ENCODE peak calls at places on chromosomes 3 and 15, in six cellular contexts. B is stimulated activated CD4-positive, alpha-beta T cell treated with anti-CD3 and anti-CD28 coated beads, Interleukin-12 subunit alpha, Interleukin-12 subunit beta, amount 100 ng/mL, for 48 hours; J is amniotic stem cell; R is midbrain; Z is activated naive CD8-positive, alpha-beta T cell treated with anti-CD3 and anti-CD28 coated beads, Interleukin-2, amount 50 U/mL, for 24 hours; K is choroid plexus epithelial cell. M is an unnamed sample.

GRCh38 chr3:67381667-67382272 is 272.6 kb downstream of the SUCLG2 start:
- DNase-seq in K (peak; percentile 66), Z (peak; percentile 16), J (no peak), R (peak; percentile 24), B (peak; percentile 35), M (no peak)

GRCh38 chr15:64782751-64783150 is 7.4 kb upstream of the RBPMS2 start:
- DNase-seq in K (no peak), J (no peak), B (no peak), Z (no peak), R (no peak), M (no peak)

GRCh38 chr3:111338059-111338698 is 203.8 kb upstream of the CD96 start:
- DNase-seq in Z (peak; percentile 47), B (peak; percentile 39), K (peak; percentile 93), R (peak; percentile 31), J (peak; percentile 71), M (peak; percentile 54)

GRCh38 chr3:193620650-193621049 is 27.6 kb downstream of the OPA1 start:
- DNase-seq in Z (no peak), B (no peak), J (no peak), K (peak; percentile 73), R (peak; percentile 19), M (peak; percentile 30)

GRCh38 chr15:62822228-62822627 is 220.3 kb upstream of the TPM1 start:
- DNase-seq in B (no peak), Z (no peak), J (no peak), K (no peak), R (no peak), M (no peak)

GRCh38 chr15:58309993-58310928 is 121.5 kb upstream of the LIPC start:
- DNase-seq in K (no peak), R (no peak), J (no peak), Z (no peak), B (no peak), M (no peak)

GRCh38 chr3:113947372-113948014 is at the start of gene ZDHHC23:
- DNase-seq in Z (peak; percentile 65), B (peak; percentile 15), R (peak; percentile 24), K (peak; percentile 58), J (peak; percentile 4), M (peak; percentile 38)

GRCh38 chr3:150956376-150956775 is 16.2 kb downstream of the CLRN1 start:
- DNase-seq in K (peak; percentile 55), B (no peak), J (no peak), R (no peak), Z (no peak), M (peak; percentile 75)

GRCh38 chr3:126355251-126355650 is 2.0 kb downstream of the KLF15 start:
- DNase-seq in J (no peak), Z (no peak), K (peak; percentile 22), B (no peak), R (no peak), M (no peak)

GRCh38 chr15:67042490-67043181 is 22.8 kb upstream of the SMAD3 start:
- DNase-seq in Z (no peak), J (no peak), B (no peak), K (peak; percentile 62), R (no peak), M (peak; percentile 69)

GRCh38 chr3:111684640-111685039 is 89.5 kb upstream of the ZBED2 start:
- DNase-seq in B (no peak), R (no peak), K (no peak), Z (no peak), J (no peak), M (no peak)

GRCh38 chr3:50450135-50450911 is 53.1 kb downstream of the CACNA2D2 start:
- DNase-seq in J (no peak), Z (peak; percentile 73), K (peak; percentile 33), R (peak; percentile 40), B (peak; percentile 35), M (peak; percentile 71)

GRCh38 chr3:101695779-101696372 is 9.4 kb upstream of the RPL24 start:
- DNase-seq in R (no peak), Z (peak; percentile 39), K (peak; percentile 78), B (peak; percentile 83), J (no peak), M (peak; percentile 25)

GRCh38 chr15:78035861-78036476 is 41.5 kb downstream of the TBC1D2B start:
- DNase-seq in B (no peak), Z (no peak), K (no peak), R (no peak), J (no peak), M (no peak)

GRCh38 chr3:154095832-154096421 is 25.3 kb upstream of the ARHGEF26 start:
- DNase-seq in J (peak; percentile 1), B (no peak), R (no peak), K (peak; percentile 78), Z (no peak), M (no peak)

GRCh38 chr15:77819841-77820728 is 187.4 kb upstream of the LINGO1 start:
- DNase-seq in J (no peak), B (no peak), R (no peak), K (no peak), Z (peak; percentile 11), M (no peak)

GRCh38 chr3:30626443-30627181 is 20.2 kb downstream of the TGFBR2 start:
- DNase-seq in K (peak; percentile 61), Z (no peak), R (no peak), J (no peak), B (no peak), M (peak; percentile 85)

GRCh38 chr3:550481-550880 is 353.9 kb downstream of the CHL1 start:
- DNase-seq in J (no peak), R (no peak), K (no peak), Z (no peak), B (no peak), M (no peak)

GRCh38 chr3:177377166-177377565 is 179.9 kb upstream of the TBL1XR1 start:
- DNase-seq in R (no peak), J (no peak), Z (no peak), B (no peak), K (no peak), M (no peak)

GRCh38 chr3:133962879-133963278 is 66.8 kb downstream of the SLCO2A1 start:
- DNase-seq in K (peak; percentile 48), R (no peak), J (peak; percentile 22), B (no peak), Z (no peak), M (peak; percentile 38)

GRCh38 chr3:193190387-193190786 is 50.6 kb upstream of the PLAAT1 start:
- DNase-seq in B (no peak), R (peak; percentile 32), K (peak; percentile 2), J (no peak), Z (no peak), M (peak; percentile 6)

GRCh38 chr3:136074546-136074945 is 109.0 kb downstream of the PPP2R3A start:
- DNase-seq in Z (no peak), K (no peak), J (no peak), B (no peak), R (no peak), M (peak; percentile 47)

GRCh38 chr3:58041182-58041825 is 33.1 kb downstream of the FLNB start:
- DNase-seq in J (no peak), B (no peak), K (peak; percentile 62), Z (no peak), R (no peak), M (no peak)

GRCh38 chr3:149018247-149018646 is 26.9 kb downstream of the GYG1 start:
- DNase-seq in J (no peak), K (peak; percentile 57), R (no peak), Z (no peak), B (no peak), M (peak; percentile 34)

GRCh38 chr3:178274711-178275110 is 261.5 kb upstream of the KCNMB2 start:
- DNase-seq in Z (no peak), B (no peak), R (no peak), J (no peak), K (no peak), M (no peak)

GRCh38 chr3:157785071-157785826 is 282.0 kb upstream of the VEPH1 start:
- DNase-seq in R (no peak), J (peak; percentile 86), B (no peak), Z (no peak), K (peak; percentile 90), M (peak; percentile 95)

GRCh38 chr3:73734376-73734775 is 109.6 kb upstream of the PDZRN3 start:
- DNase-seq in J (no peak), B (no peak), Z (no peak), K (peak; percentile 41), R (no peak), M (peak; percentile 9)

GRCh38 chr15:75776075-75776443 is 63.4 kb upstream of the CSPG4 start:
- DNase-seq in K (peak; percentile 48), Z (no peak), B (no peak), J (no peak), R (no peak), M (peak; percentile 55)

GRCh38 chr3:167066977-167067843 is 312.9 kb downstream of the ZBBX start:
- DNase-seq in Z (no peak), R (no peak), J (no peak), B (no peak), K (no peak), M (no peak)